ENCODE peak calls at places on chromosomes 7 and 10, in seven cellular contexts. One of them, this sample, is unnamed.

GRCh38 chr10:36681751-36682633 is 443.4 kb upstream of the ANKRD30A start:
- DNase-seq in GM10248: no peak
- DNase-seq in Right ventricle myocardium superior: no peak
- DNase-seq in nucleus accumbens: no peak
- DNase-seq in D721Med: no peak
- DNase-seq in activated T-helper 1 cell treated with anti-CD3 and anti-CD28 coated beads, Interleukin-12 subunit alpha, Interleukin-12 subunit beta, Interleukin-2, Interleukin-4 antibody, amounts not matched to agents 30 ng/mL and 10 ng/mL and 1 ng/mL, durations not matched to agents 14 hours and 24 hours and 36 hours: no peak
- DNase-seq in T1000: no peak
- DNase-seq in this sample: no peak

GRCh38 chr10:16752099-16752498 is 65.1 kb downstream of the RSU1 start:
- DNase-seq in D721Med: no peak
- DNase-seq in activated T-helper 1 cell treated with anti-CD3 and anti-CD28 coated beads, Interleukin-12 subunit alpha, Interleukin-12 subunit beta, Interleukin-2, Interleukin-4 antibody, amounts not matched to agents 30 ng/mL and 10 ng/mL and 1 ng/mL, durations not matched to agents 14 hours and 24 hours and 36 hours: no peak
- DNase-seq in nucleus accumbens: no peak
- DNase-seq in Right ventricle myocardium superior: no peak
- DNase-seq in GM10248: no peak
- DNase-seq in T1000: no peak
- DNase-seq in this sample: no peak

GRCh38 chr10:8130973-8131911 is 76.8 kb downstream of the GATA3 start:
- DNase-seq in activated T-helper 1 cell treated with anti-CD3 and anti-CD28 coated beads, Interleukin-12 subunit alpha, Interleukin-12 subunit beta, Interleukin-2, Interleukin-4 antibody, amounts not matched to agents 30 ng/mL and 10 ng/mL and 1 ng/mL, durations not matched to agents 14 hours and 24 hours and 36 hours: peak; percentile 50
- DNase-seq in D721Med: no peak
- DNase-seq in GM10248: no peak
- DNase-seq in Right ventricle myocardium superior: no peak
- DNase-seq in T1000: no peak
- DNase-seq in nucleus accumbens: no peak
- DNase-seq in this sample: peak; percentile 20

GRCh38 chr7:47591655-47592572 is 10.0 kb upstream of the TNS3 start:
- DNase-seq in T1000: no peak
- DNase-seq in nucleus accumbens: no peak
- DNase-seq in GM10248: no peak
- DNase-seq in activated T-helper 1 cell treated with anti-CD3 and anti-CD28 coated beads, Interleukin-12 subunit alpha, Interleukin-12 subunit beta, Interleukin-2, Interleukin-4 antibody, amounts not matched to agents 30 ng/mL and 10 ng/mL and 1 ng/mL, durations not matched to agents 14 hours and 24 hours and 36 hours: no peak
- DNase-seq in Right ventricle myocardium superior: no peak
- DNase-seq in D721Med: no peak
- DNase-seq in this sample: no peak

GRCh38 chr10:86188326-86188725 is 178.3 kb downstream of the GRID1 start:
- DNase-seq in GM10248: no peak
- DNase-seq in D721Med: no peak
- DNase-seq in Right ventricle myocardium superior: no peak
- DNase-seq in T1000: no peak
- DNase-seq in activated T-helper 1 cell treated with anti-CD3 and anti-CD28 coated beads, Interleukin-12 subunit alpha, Interleukin-12 subunit beta, Interleukin-2, Interleukin-4 antibody, amounts not matched to agents 30 ng/mL and 10 ng/mL and 1 ng/mL, durations not matched to agents 14 hours and 24 hours and 36 hours: no peak
- DNase-seq in nucleus accumbens: no peak
- DNase-seq in this sample: no peak

GRCh38 chr10:17001961-17002749 is 127.5 kb downstream of the CUBN start:
- DNase-seq in Right ventricle myocardium superior: peak; percentile 73
- DNase-seq in D721Med: no peak
- DNase-seq in activated T-helper 1 cell treated with anti-CD3 and anti-CD28 coated beads, Interleukin-12 subunit alpha, Interleukin-12 subunit beta, Interleukin-2, Interleukin-4 antibody, amounts not matched to agents 30 ng/mL and 10 ng/mL and 1 ng/mL, durations not matched to agents 14 hours and 24 hours and 36 hours: peak; percentile 42
- DNase-seq in GM10248: no peak
- DNase-seq in T1000: no peak
- DNase-seq in nucleus accumbens: no peak
- DNase-seq in this sample: no peak

GRCh38 chr7:155544485-155544884 is 1.9 kb downstream of the CNPY1 start:
- DNase-seq in nucleus accumbens: no peak
- DNase-seq in activated T-helper 1 cell treated with anti-CD3 and anti-CD28 coated beads, Interleukin-12 subunit alpha, Interleukin-12 subunit beta, Interleukin-2, Interleukin-4 antibody, amounts not matched to agents 30 ng/mL and 10 ng/mL and 1 ng/mL, durations not matched to agents 14 hours and 24 hours and 36 hours: no peak
- DNase-seq in T1000: no peak
- DNase-seq in GM10248: no peak
- DNase-seq in Right ventricle myocardium superior: no peak
- DNase-seq in D721Med: no peak
- DNase-seq in this sample: no peak

GRCh38 chr7:146096994-146097393 is 19.6 kb upstream of the CNTNAP2 start:
- DNase-seq in Right ventricle myocardium superior: no peak
- DNase-seq in activated T-helper 1 cell treated with anti-CD3 and anti-CD28 coated beads, Interleukin-12 subunit alpha, Interleukin-12 subunit beta, Interleukin-2, Interleukin-4 antibody, amounts not matched to agents 30 ng/mL and 10 ng/mL and 1 ng/mL, durations not matched to agents 14 hours and 24 hours and 36 hours: no peak
- DNase-seq in D721Med: no peak
- DNase-seq in nucleus accumbens: no peak
- DNase-seq in T1000: no peak
- DNase-seq in GM10248: no peak
- DNase-seq in this sample: no peak

GRCh38 chr7:73721237-73721848 is 1.9 kb upstream of the STX1A start:
- DNase-seq in GM10248: no peak
- DNase-seq in activated T-helper 1 cell treated with anti-CD3 and anti-CD28 coated beads, Interleukin-12 subunit alpha, Interleukin-12 subunit beta, Interleukin-2, Interleukin-4 antibody, amounts not matched to agents 30 ng/mL and 10 ng/mL and 1 ng/mL, durations not matched to agents 14 hours and 24 hours and 36 hours: no peak
- DNase-seq in T1000: no peak
- DNase-seq in D721Med: no peak
- DNase-seq in Right ventricle myocardium superior: peak; percentile 80
- DNase-seq in nucleus accumbens: no peak
- DNase-seq in this sample: no peak

GRCh38 chr10:62352356-62352963 is 21.7 kb upstream of the ZNF365 start:
- DNase-seq in Right ventricle myocardium superior: no peak
- DNase-seq in T1000: no peak
- DNase-seq in GM10248: no peak
- DNase-seq in nucleus accumbens: no peak
- DNase-seq in activated T-helper 1 cell treated with anti-CD3 and anti-CD28 coated beads, Interleukin-12 subunit alpha, Interleukin-12 subunit beta, Interleukin-2, Interleukin-4 antibody, amounts not matched to agents 30 ng/mL and 10 ng/mL and 1 ng/mL, durations not matched to agents 14 hours and 24 hours and 36 hours: no peak
- DNase-seq in D721Med: no peak
- DNase-seq in this sample: no peak

GRCh38 chr7:98231489-98232275 is 20.4 kb downstream of the TECPR1 start:
- DNase-seq in D721Med: no peak
- DNase-seq in GM10248: no peak
- DNase-seq in nucleus accumbens: no peak
- DNase-seq in Right ventricle myocardium superior: no peak
- DNase-seq in T1000: no peak
- DNase-seq in activated T-helper 1 cell treated with anti-CD3 and anti-CD28 coated beads, Interleukin-12 subunit alpha, Interleukin-12 subunit beta, Interleukin-2, Interleukin-4 antibody, amounts not matched to agents 30 ng/mL and 10 ng/mL and 1 ng/mL, durations not matched to agents 14 hours and 24 hours and 36 hours: no peak
- DNase-seq in this sample: no peak